ENCODE peak calls at places on chromosomes 2 and 18, in eight cellular contexts. E is GM23338, J is HCT116, A is tibial artery, V is mesendoderm, K is MM.1S, B is esophagus squamous epithelium, L is keratinocyte. R is an unnamed sample. For H3K36me3, the result is how much of the 10 kb centered on the place peaks cover.

GRCh38 chr2:86633094-86633740 is 9.6 kb upstream of the RNF103 start:
- DNase-seq in E (no peak), J (no peak), A (no peak), V (no peak), K (no peak), B (no peak), L (no peak), R (no peak)

GRCh38 chr2:216492951-216493685 is 5.5 kb upstream of the RPL37A start:
- DNase-seq in E (no peak), J (no peak), A (no peak), V (no peak), K (no peak), B (no peak), L (no peak), R (no peak)

GRCh38 chr2:29715655-29716054 is 205.7 kb downstream of the ALK start:
- DNase-seq in E (no peak), J (no peak), A (no peak), V (no peak), K (no peak), B (no peak), L (no peak), R (no peak)

GRCh38 chr2:109304731-109305470 is 175.9 kb downstream of the SH3RF3 start:
- DNase-seq in E (no peak), J (no peak), A (no peak), V (no peak), K (no peak), B (no peak), L (no peak), R (no peak)

GRCh38 chr2:144583741-144584453 is 64.0 kb upstream of the ZEB2 start:
- DNase-seq in E (no peak), J (no peak), A (no peak), V (no peak), K (no peak), B (no peak), L (peak), R (no peak)

GRCh38 chr2:73117441-73117840 is 4.7 kb upstream of the RAB11FIP5 start:
- DNase-seq in E (no peak), J (no peak), A (peak), V (no peak), K (no peak), B (no peak), L (no peak), R (no peak)

GRCh38 chr2:219252900-219253752 is at the start of gene TUBA4B:
- DNase-seq in E (peak), J (no peak), A (peak), V (peak), K (peak), B (no peak), L (no peak), R (peak)

GRCh38 chr18:69265661-69266060 is 135.0 kb upstream of the DOK6 start:
- DNase-seq in E (no peak), J (no peak), A (no peak), V (no peak), K (no peak), B (no peak), L (no peak), R (no peak)

GRCh38 chr2:64019083-64019974 is at the start of gene VPS54:
- DNase-seq in E (peak), J (peak), A (peak), V (peak), K (peak), B (no peak), L (no peak), R (peak)

GRCh38 chr2:173002751-173003541 is 72.7 kb upstream of the MAP3K20 start:
- DNase-seq in E (peak), J (no peak), A (no peak), V (no peak), K (no peak), B (no peak), L (no peak), R (no peak)

GRCh38 chr2:113370030-113370429 is 67.5 kb upstream of the ZNG1B start:
- DNase-seq in E (no peak), J (no peak), A (no peak), V (no peak), K (no peak), B (no peak), L (no peak), R (no peak)

GRCh38 chr18:79872852-79873444 is 75.2 kb downstream of the KCNG2 start:
- DNase-seq in E (no peak), J (no peak), A (no peak), V (no peak), K (no peak), B (no peak), L (no peak), R (peak)

GRCh38 chr2:203809084-203809521 is 58.5 kb upstream of the CTLA4 start:
- DNase-seq in E (no peak), J (no peak), A (no peak), V (peak), K (no peak), B (no peak), L (no peak), R (no peak)

GRCh38 chr18:74963820-74964446 is 245.0 kb downstream of the PTGR3 start:
- DNase-seq in E (peak), J (peak), A (no peak), V (peak), K (peak), B (no peak), L (peak), R (no peak)

GRCh38 chr2:118523761-118524160 is 323.7 kb downstream of the EN1 start:
- DNase-seq in E (no peak), J (no peak), A (no peak), V (no peak), K (no peak), B (no peak), L (no peak), R (no peak)

DNA sequence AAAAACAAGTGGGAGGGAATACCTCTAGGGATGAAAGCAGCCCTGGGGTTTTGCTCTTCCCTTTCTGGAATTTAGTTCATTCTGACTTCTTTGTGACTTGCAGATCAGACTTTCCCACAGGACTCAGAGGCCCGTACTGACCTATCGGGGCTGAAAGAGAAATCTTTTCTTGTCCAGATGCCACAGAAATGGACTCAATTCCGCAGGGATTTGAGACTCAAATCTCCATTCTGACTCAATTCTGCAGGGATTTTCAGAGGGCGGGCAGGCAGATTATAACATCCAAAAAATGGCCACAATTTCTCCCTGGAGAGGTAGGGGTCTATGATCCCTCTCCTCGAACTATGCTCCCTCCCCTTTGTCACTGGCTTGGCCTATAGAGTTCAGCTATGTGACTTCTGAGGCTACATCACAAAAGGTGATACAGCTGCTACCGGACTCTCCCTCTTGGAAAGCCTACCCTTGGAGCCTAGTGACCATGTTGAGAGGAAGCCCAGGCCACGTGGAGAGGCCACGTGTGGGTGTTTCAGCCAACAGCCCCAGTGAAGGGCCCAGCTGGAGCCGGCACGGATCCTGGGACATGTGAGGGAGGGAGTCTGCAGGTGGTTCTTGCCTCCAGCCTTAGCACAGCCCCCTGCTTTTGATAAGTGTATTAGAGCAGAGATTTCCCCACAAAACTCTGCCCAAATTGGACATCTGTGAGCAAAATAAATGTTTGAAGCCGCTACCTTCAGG is 4.8 kb upstream of the EFHD1 start:
- DNase-seq in E (no peak), J (no peak), A (peak), V (no peak), K (no peak), B (no peak), L (no peak), R (no peak)
- H3K36me3 ChIP-seq in E (under half), J (under half), A (under half), V (under half), K (under half), B (under half), L (under half), R (under half)

GRCh38 chr2:120737802-120738516 is 2.3 kb downstream of the GLI2 start:
- DNase-seq in E (peak), J (no peak), A (peak), V (peak), K (no peak), B (no peak), L (no peak), R (no peak)

GRCh38 chr2:120738786-120739771 is 3.4 kb downstream of the GLI2 start:
- DNase-seq in E (peak), J (no peak), A (peak), V (peak), K (no peak), B (no peak), L (no peak), R (no peak)

GRCh38 chr2:120735750-120736170 is at the start of gene GLI2:
- DNase-seq in E (peak), J (peak), A (peak), V (peak), K (peak), B (no peak), L (no peak), R (peak)

GRCh38 chr2:120736202-120736954 is 710 bp downstream of the GLI2 start:
- DNase-seq in E (peak), J (no peak), A (peak), V (peak), K (no peak), B (no peak), L (no peak), R (no peak)

GRCh38 chr2:120736955-120737801 is 1.5 kb downstream of the GLI2 start:
- DNase-seq in E (peak), J (no peak), A (peak), V (peak), K (no peak), B (no peak), L (no peak), R (no peak)
- H3K36me3 ChIP-seq in E (under half), J (under half), A (under half), V (under half), K (under half), B (under half), L (under half), R (under half)

GRCh38 chr2:60520477-60520876 is 33.0 kb downstream of the BCL11A start:
- DNase-seq in E (peak), J (no peak), A (no peak), V (peak), K (no peak), B (no peak), L (no peak), R (no peak)

GRCh38 chr2:60519259-60519863 is 34.1 kb downstream of the BCL11A start:
- DNase-seq in E (no peak), J (no peak), A (no peak), V (no peak), K (no peak), B (no peak), L (no peak), R (no peak)

GRCh38 chr2:60518567-60518966 is 34.9 kb downstream of the BCL11A start:
- DNase-seq in E (no peak), J (no peak), A (no peak), V (no peak), K (no peak), B (no peak), L (no peak), R (no peak)

GRCh38 chr2:60522462-60522861 is 31.0 kb downstream of the BCL11A start:
- DNase-seq in E (no peak), J (no peak), A (no peak), V (no peak), K (no peak), B (no peak), L (no peak), R (no peak)

GRCh38 chr2:60520917-60521539 is 32.4 kb downstream of the BCL11A start:
- DNase-seq in E (peak), J (no peak), A (no peak), V (no peak), K (no peak), B (no peak), L (no peak), R (no peak)
- H3K36me3 ChIP-seq in E (under half), J (under half), A (under half), V (under half), K (under half), B (under half), L (under half), R (under half)

DNA sequence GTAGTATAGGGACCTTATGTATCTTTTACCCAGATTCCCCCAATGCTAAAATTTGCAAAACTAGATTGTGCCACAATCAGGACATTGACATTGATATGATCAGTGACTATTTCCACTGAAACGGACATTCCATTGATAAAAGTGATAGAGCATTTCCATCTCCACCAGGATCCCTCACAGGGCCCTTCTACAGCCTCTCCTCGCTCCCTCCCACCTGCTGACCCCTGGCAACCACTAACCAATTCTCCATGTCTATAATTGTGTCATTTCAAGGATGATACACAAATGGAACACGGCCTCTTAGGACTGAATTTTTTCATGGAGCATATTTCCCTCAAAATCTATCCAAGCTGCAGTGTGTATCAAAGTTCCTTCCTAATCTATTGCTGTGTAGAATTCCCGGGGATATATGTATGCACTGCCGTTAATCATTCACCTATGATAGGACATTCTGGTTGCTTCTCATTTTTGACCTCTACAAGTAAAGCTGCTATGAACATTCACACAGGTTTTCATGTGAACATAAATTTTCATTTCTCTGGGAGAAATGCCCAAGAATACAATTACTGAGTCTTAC is 67.3 kb downstream of the UXS1 start:
- DNase-seq in E (no peak), J (no peak), A (no peak), V (no peak), K (no peak), B (no peak), L (no peak), R (no peak)
- H3K36me3 ChIP-seq in E (under half), J (under half), A (under half), V (under half), K (under half), B (under half), L (under half), R (under half)

GRCh38 chr2:230131366-230131765 is 62.6 kb upstream of the SLC16A14 start:
- DNase-seq in E (no peak), J (no peak), A (no peak), V (no peak), K (no peak), B (no peak), L (no peak), R (no peak)
- H3K36me3 ChIP-seq in E (under half), J (under half), A (under half), V (under half), K (under half), B (under half), L (under half), R (under half)

DNA sequence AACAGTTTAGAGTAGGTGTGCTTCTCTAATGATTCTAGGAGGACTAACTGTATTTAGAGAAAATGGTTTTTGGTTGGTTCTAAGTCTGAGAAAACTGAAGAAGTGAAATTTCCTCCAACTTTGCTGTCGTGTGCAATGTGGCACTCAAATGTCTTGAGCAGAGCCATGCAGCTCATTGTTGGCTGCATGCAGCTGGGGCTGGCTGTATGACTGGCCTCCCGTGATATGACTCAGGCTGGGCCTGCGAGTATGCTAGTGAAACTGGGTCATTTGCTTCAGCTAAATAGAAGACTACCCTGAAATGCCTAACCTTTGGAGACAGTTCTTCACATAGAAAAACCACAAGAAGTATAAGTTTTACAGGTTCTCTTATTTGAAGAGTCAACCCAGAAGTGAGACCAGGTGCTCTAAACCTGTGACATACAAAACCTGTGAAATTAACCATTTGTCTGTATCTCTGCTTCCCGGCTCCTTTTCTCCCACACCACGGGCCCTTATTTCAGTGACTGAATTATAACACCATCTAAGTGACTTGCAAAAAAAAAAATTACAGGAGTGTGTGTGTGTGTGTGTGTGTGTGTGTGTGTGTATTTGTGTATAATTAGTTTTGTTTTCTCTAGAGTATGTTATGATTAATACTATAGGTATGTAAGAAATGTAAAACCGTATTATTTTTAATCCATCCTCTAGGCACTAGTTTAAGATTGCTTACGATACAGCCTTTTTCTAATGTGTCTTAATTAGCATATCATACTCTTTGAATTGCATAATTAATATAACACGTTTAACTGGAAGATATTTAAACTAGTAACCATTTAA is 15.9 kb downstream of the POLI start:
- DNase-seq in E (no peak), J (no peak), A (no peak), V (peak), K (peak), B (no peak), L (no peak), R (no peak)
- H3K36me3 ChIP-seq in E (under half), J (under half), A (half or more), V (under half), K (under half), B (half or more), L (under half), R (under half)

GRCh38 chr2:179550849-179551248 is 286.2 kb upstream of the SESTD1 start:
- DNase-seq in E (no peak), J (no peak), A (no peak), V (no peak), K (no peak), B (no peak), L (no peak), R (no peak)

GRCh38 chr2:179543361-179543901 is 278.8 kb upstream of the SESTD1 start:
- DNase-seq in E (peak), J (no peak), A (no peak), V (no peak), K (no peak), B (no peak), L (no peak), R (no peak)

GRCh38 chr2:179545024-179545423 is 280.4 kb upstream of the SESTD1 start:
- DNase-seq in E (no peak), J (no peak), A (no peak), V (no peak), K (no peak), B (no peak), L (no peak), R (no peak)

GRCh38 chr2:179550214-179550613 is 285.6 kb upstream of the SESTD1 start:
- DNase-seq in E (peak), J (no peak), A (no peak), V (peak), K (no peak), B (no peak), L (no peak), R (no peak)

GRCh38 chr2:179546656-179547055 is 282.0 kb upstream of the SESTD1 start:
- DNase-seq in E (no peak), J (no peak), A (no peak), V (no peak), K (no peak), B (no peak), L (no peak), R (no peak)
- H3K36me3 ChIP-seq in E (under half), J (under half), A (under half), V (under half), K (under half), B (under half), L (under half), R (under half)

GRCh38 chr2:208240641-208241209 is 14.1 kb downstream of the IDH1 start:
- DNase-seq in E (no peak), J (no peak), A (no peak), V (no peak), K (no peak), B (no peak), L (no peak), R (no peak)

GRCh38 chr2:208245746-208246145 is 9.1 kb downstream of the IDH1 start:
- DNase-seq in E (no peak), J (no peak), A (no peak), V (no peak), K (no peak), B (no peak), L (no peak), R (no peak)

GRCh38 chr2:208239770-208240493 is 14.9 kb downstream of the IDH1 start:
- DNase-seq in E (no peak), J (no peak), A (no peak), V (no peak), K (no peak), B (no peak), L (no peak), R (no peak)

GRCh38 chr2:208248601-208249000 is 6.3 kb downstream of the IDH1 start:
- DNase-seq in E (no peak), J (no peak), A (no peak), V (no peak), K (no peak), B (no peak), L (no peak), R (no peak)

DNA sequence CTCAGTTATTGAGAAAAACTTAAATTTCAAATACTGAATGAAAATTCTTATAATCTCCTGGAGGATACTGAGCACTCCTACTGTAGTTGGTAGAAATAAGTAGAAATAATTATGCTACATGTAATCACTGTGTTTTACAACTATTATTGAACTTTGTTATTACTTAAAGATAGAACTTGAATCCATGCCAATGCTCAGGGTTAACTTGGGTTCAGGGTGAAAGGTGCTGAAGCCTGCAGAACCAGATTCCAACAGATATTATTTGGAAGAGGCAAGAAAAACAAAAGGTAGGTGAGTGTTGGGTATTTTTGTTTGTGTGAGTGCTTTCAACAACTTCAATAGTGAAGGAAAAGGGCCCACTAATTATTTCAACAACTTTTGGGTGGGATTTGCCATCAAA is 10.4 kb downstream of the IDH1 start:
- DNase-seq in E (no peak), J (no peak), A (no peak), V (no peak), K (no peak), B (no peak), L (no peak), R (no peak)
- H3K36me3 ChIP-seq in E (half or more), J (under half), A (half or more), V (under half), K (under half), B (half or more), L (under half), R (half or more)

GRCh38 chr2:101006065-101006715 is 4.1 kb downstream of the RPL31 start:
- DNase-seq in E (no peak), J (no peak), A (no peak), V (no peak), K (no peak), B (no peak), L (no peak), R (no peak)
- H3K36me3 ChIP-seq in E (half or more), J (half or more), A (half or more), V (under half), K (under half), B (half or more), L (half or more), R (half or more)

R was measured in ascending aorta.